ENCODE peak calls at places on chromosome 12, in five cellular contexts. H, Y, L, G and Q are unnamed samples.

GRCh38 chr12:11807453-11807852 is 158.0 kb downstream of the ETV6 start:
- DNase-seq in G (no peak), Y (no peak), L (no peak), H (no peak), Q (no peak)

GRCh38 chr12:130709151-130710000 is 6.7 kb downstream of the RIMBP2 start:
- DNase-seq in G (no peak), Y (no peak), L (no peak), H (no peak), Q (no peak)

GRCh38 chr12:65140738-65141137 is 19.6 kb upstream of the WIF1 start:
- DNase-seq in G (no peak), H (no peak), L (no peak), Y (no peak), Q (no peak)

GRCh38 chr12:12999276-12999958 is 648 bp downstream of the HEBP1 start:
- DNase-seq in H (no peak), L (no peak), Y (no peak), G (peak; percentile 39), Q (peak; percentile 32)

GRCh38 chr12:2894961-2895360 is 4.3 kb downstream of the TULP3 start:
- DNase-seq in H (no peak), G (peak; percentile 13), Y (no peak), L (no peak), Q (no peak)

GRCh38 chr12:2960432-2960956 is 1.3 kb downstream of the TEAD4 start:
- DNase-seq in G (peak; percentile 42), Y (no peak), H (peak; percentile 39), L (peak; percentile 28), Q (peak; percentile 25)

GRCh38 chr12:70661762-70662161 is 24.5 kb upstream of the PTPRB start:
- DNase-seq in G (peak; percentile 39), H (peak; percentile 54), Y (peak; percentile 65), L (peak; percentile 87), Q (peak; percentile 81)

GRCh38 chr12:227286-227915 is 13.4 kb upstream of the SLC6A12 start:
- DNase-seq in G (no peak), H (no peak), L (no peak), Y (no peak), Q (no peak)

GRCh38 chr12:107014050-107014449 is 27.1 kb upstream of the MTERF2 start:
- DNase-seq in Y (no peak), H (no peak), L (no peak), G (no peak), Q (no peak)

GRCh38 chr12:106956048-106956935 is 585 bp downstream of the TMEM263 start:
- DNase-seq in G (peak; percentile 76), Y (peak; percentile 57), L (peak; percentile 95), H (peak; percentile 72), Q (peak; percentile 93)

GRCh38 chr12:28409892-28410291 is 219.6 kb downstream of the CCDC91 start:
- DNase-seq in Y (no peak), H (peak; percentile 40), L (peak; percentile 84), G (no peak), Q (peak; percentile 78)

GRCh38 chr12:56362130-56363059 is at the start of gene APOF:
- DNase-seq in Y (no peak), H (no peak), L (no peak), G (no peak), Q (no peak)

GRCh38 chr12:49059385-49060232 is 985 bp downstream of the KMT2D start:
- DNase-seq in Y (no peak), G (peak; percentile 65), H (peak; percentile 21), L (peak; percentile 35), Q (peak; percentile 28)

GRCh38 chr12:95218852-95219171 is 1.2 kb downstream of the VEZT start:
- DNase-seq in L (no peak), G (no peak), Y (no peak), H (no peak), Q (no peak)

GRCh38 chr12:27506645-27507189 is 17.3 kb upstream of the PPFIBP1 start:
- DNase-seq in L (no peak), Y (no peak), H (no peak), G (no peak), Q (no peak)

GRCh38 chr12:118374126-118374725 is 1.5 kb upstream of the TAOK3 start:
- DNase-seq in L (no peak), G (no peak), H (no peak), Y (no peak), Q (no peak)

GRCh38 chr12:106302401-106303201 is at the start of gene TCP11L2:
- DNase-seq in Y (peak; percentile 87), G (peak; percentile 95), L (peak; percentile 73), H (peak; percentile 60), Q (peak; percentile 79)

GRCh38 chr12:15268927-15269552 is 47.8 kb upstream of the RERG start:
- DNase-seq in L (peak; percentile 78), G (peak; percentile 63), H (peak; percentile 43), Y (no peak), Q (peak; percentile 79)

GRCh38 chr12:95412826-95413311 is 61.1 kb upstream of the METAP2 start:
- DNase-seq in Y (no peak), G (peak; percentile 70), L (peak; percentile 75), H (peak; percentile 88), Q (peak; percentile 67)

GRCh38 chr12:29517265-29517664 is 19.8 kb upstream of the OVCH1 start:
- DNase-seq in L (no peak), H (no peak), Y (peak; percentile 17), G (no peak), Q (no peak)

GRCh38 chr12:95336387-95337067 is 118.9 kb downstream of the VEZT start:
- DNase-seq in H (peak; percentile 84), G (peak; percentile 77), Y (peak; percentile 68), L (peak; percentile 88), Q (peak; percentile 91)

GRCh38 chr12:2858944-2859352 is 2.1 kb upstream of the TEX52 start:
- DNase-seq in Y (no peak), G (no peak), L (peak; percentile 12), H (no peak), Q (no peak)

GRCh38 chr12:116287850-116288301 is 10.4 kb upstream of the MED13L start:
- DNase-seq in G (no peak), L (no peak), H (no peak), Y (no peak), Q (no peak)

GRCh38 chr12:40063424-40063823 is 42.5 kb downstream of the SLC2A13 start:
- DNase-seq in L (no peak), H (no peak), Y (peak; percentile 9), G (no peak), Q (peak; percentile 14)

GRCh38 chr12:84911331-84912190 is 1.0 kb downstream of the SLC6A15 start:
- DNase-seq in Y (peak; percentile 78), L (peak; percentile 93), G (peak; percentile 56), H (peak; percentile 75), Q (peak; percentile 86)

GRCh38 chr12:1644113-1644512 is 15.1 kb downstream of the WNT5B start:
- DNase-seq in G (no peak), H (no peak), L (no peak), Y (no peak), Q (no peak)

GRCh38 chr12:84604541-84604940 is 308.1 kb downstream of the SLC6A15 start:
- DNase-seq in Y (no peak), G (no peak), L (no peak), H (no peak), Q (no peak)

GRCh38 chr12:9951026-9951652 is 19.0 kb upstream of the CLEC2A start:
- DNase-seq in H (no peak), Y (no peak), L (no peak), G (no peak), Q (no peak)

GRCh38 chr12:20382117-20382516 is 13.8 kb downstream of the PDE3A start:
- DNase-seq in Y (no peak), L (no peak), H (no peak), G (no peak), Q (no peak)

GRCh38 chr12:104060791-104061190 is 3.5 kb upstream of the HCFC2 start:
- DNase-seq in G (no peak), Y (no peak), H (no peak), L (no peak), Q (no peak)

GRCh38 chr12:101087903-101088302 is 122.1 kb downstream of the SLC5A8 start:
- DNase-seq in Y (no peak), H (no peak), L (no peak), G (no peak), Q (no peak)

GRCh38 chr12:108768591-108769500 is 37.5 kb upstream of the CORO1C start:
- DNase-seq in G (peak; percentile 39), L (no peak), Y (no peak), H (no peak), Q (no peak)

GRCh38 chr12:105025890-105026289 is 39.8 kb downstream of the NOPCHAP1 start:
- DNase-seq in L (peak; percentile 43), H (peak; percentile 64), G (peak; percentile 34), Y (peak; percentile 51), Q (peak; percentile 62)